ENCODE peak calls at places on chromosomes 6 and 20, in four cellular contexts. S is HepG2, C is WTC11, H is K562. L is an unnamed sample.

GRCh38 chr6:1864496-1864895 is 254.8 kb downstream of the FOXC1 start:
- DNase-seq in S (peak; percentile 28), C (no peak), H (no peak), L (no peak)

GRCh38 chr20:32524871-32525501 is 60.1 kb downstream of the NOL4L start:
- DNase-seq in S (no peak), C (no peak), H (no peak), L (no peak)

GRCh38 chr6:169859978-169860703 is 108.7 kb downstream of the ERMARD start:
- DNase-seq in S (no peak), C (no peak), H (no peak), L (no peak)

GRCh38 chr6:90195094-90195793 is 101.4 kb downstream of the BACH2 start:
- DNase-seq in S (no peak), C (no peak), H (no peak), L (no peak)

GRCh38 chr6:168226095-168226781 is 93.3 kb downstream of the DACT2 start:
- DNase-seq in S (no peak), C (no peak), H (no peak), L (no peak)

GRCh38 chr6:114033606-114034005 is 62.7 kb upstream of the HDAC2 start:
- DNase-seq in S (no peak), C (no peak), H (no peak), L (no peak)

GRCh38 chr6:154508573-154509375 is 1.7 kb downstream of the CNKSR3 start:
- DNase-seq in S (peak; percentile 92), C (no peak), H (peak; percentile 33), L (no peak)

GRCh38 chr20:5109276-5109675 is 10.5 kb downstream of the PCNA start:
- DNase-seq in S (no peak), C (no peak), H (no peak), L (no peak)

GRCh38 chr6:161094904-161095440 is 103.4 kb downstream of the MAP3K4 start:
- DNase-seq in S (no peak), C (no peak), H (peak; percentile 42), L (no peak)

GRCh38 chr6:100665041-100665380 is 200.3 kb upstream of the SIM1 start:
- DNase-seq in S (no peak), C (no peak), H (no peak), L (no peak)

GRCh38 chr6:135534773-135535380 is 37.3 kb upstream of the AHI1 start:
- DNase-seq in S (no peak), C (no peak), H (no peak), L (no peak)

GRCh38 chr6:163404825-163405265 is 9.7 kb upstream of the QKI start:
- DNase-seq in S (peak; percentile 55), C (no peak), H (no peak), L (no peak)

GRCh38 chr20:40265872-40266533 is 423.0 kb downstream of the MAFB start:
- DNase-seq in S (peak; percentile 35), C (peak; percentile 36), H (no peak), L (no peak)

GRCh38 chr6:166257911-166258318 is 50.3 kb downstream of the PRR18 start:
- DNase-seq in S (no peak), C (no peak), H (no peak), L (no peak)

GRCh38 chr6:99297415-99297814 is 52.1 kb downstream of the FAXC start:
- DNase-seq in S (no peak), C (no peak), H (no peak), L (no peak)

GRCh38 chr6:17490724-17491123 is 97.3 kb downstream of the CAP2 start:
- DNase-seq in S (no peak), C (no peak), H (no peak), L (no peak)

GRCh38 chr6:34370371-34370770 is 22.1 kb downstream of the NUDT3 start:
- DNase-seq in S (no peak), C (no peak), H (no peak), L (no peak)

GRCh38 chr20:4068708-4069107 is 53.4 kb upstream of the RNF24 start:
- DNase-seq in S (no peak), C (no peak), H (peak; percentile 65), L (no peak)

GRCh38 chr20:40815156-40816038 is 126.4 kb upstream of the MAFB start:
- DNase-seq in S (no peak), C (no peak), H (no peak), L (no peak)

GRCh38 chr6:79146426-79146825 is 68.4 kb upstream of the PHIP start:
- DNase-seq in S (no peak), C (no peak), H (no peak), L (no peak)

GRCh38 chr6:127367023-127367375 is 23.6 kb upstream of the ECHDC1 start:
- DNase-seq in S (no peak), C (no peak), H (no peak), L (peak; percentile 4)

GRCh38 chr6:132021552-132022375 is 70.6 kb upstream of the CCN2 start:
- DNase-seq in S (peak; percentile 96), C (no peak), H (no peak), L (peak; percentile 54)

GRCh38 chr20:60137657-60138245 is 179.5 kb downstream of the CDH26 start:
- DNase-seq in S (no peak), C (peak; percentile 42), H (peak; percentile 32), L (peak; percentile 23)

GRCh38 chr20:17611540-17612286 is 41.8 kb downstream of the DSTN start:
- DNase-seq in S (peak; percentile 65), C (peak; percentile 61), H (no peak), L (peak; percentile 31)

GRCh38 chr6:112636650-112637260 is 289.6 kb downstream of the RFPL4B start:
- DNase-seq in S (no peak), C (no peak), H (no peak), L (no peak)

GRCh38 chr20:60787264-60787663 is 464.8 kb upstream of the CDH4 start:
- DNase-seq in S (no peak), C (no peak), H (no peak), L (no peak)

GRCh38 chr20:5835234-5835845 is 85.1 kb downstream of the SHLD1 start:
- DNase-seq in S (peak; percentile 78), C (no peak), H (no peak), L (peak; percentile 54)

GRCh38 chr20:32153156-32153665 is 43.7 kb downstream of the TM9SF4 start:
- DNase-seq in S (no peak), C (no peak), H (no peak), L (no peak)

GRCh38 chr20:8161262-8162071 is 29.4 kb downstream of the PLCB1 start:
- DNase-seq in S (no peak), C (no peak), H (no peak), L (no peak)

GRCh38 chr6:132812756-132813172 is 1.6 kb upstream of the RPS12 start:
- DNase-seq in S (peak; percentile 13), C (no peak), H (no peak), L (no peak)

GRCh38 chr6:31057426-31058003 is 47.2 kb downstream of the MUC22 start:
- DNase-seq in S (no peak), C (no peak), H (no peak), L (no peak)

GRCh38 chr6:32087574-32088486 is 21.3 kb downstream of the TNXB start:
- DNase-seq in S (peak; percentile 82), C (peak; percentile 93), H (peak; percentile 93), L (peak; percentile 63)

GRCh38 chr6:55557176-55557575 is 21.8 kb downstream of the HMGCLL1 start:
- DNase-seq in S (no peak), C (no peak), H (no peak), L (no peak)

GRCh38 chr6:121694389-121695185 is 259.1 kb downstream of the GJA1 start:
- DNase-seq in S (no peak), C (no peak), H (no peak), L (no peak)

GRCh38 chr6:160226118-160226541 is 32.5 kb downstream of the SLC22A2 start:
- DNase-seq in S (no peak), C (no peak), H (no peak), L (no peak)

GRCh38 chr6:133632206-133632605 is 256.7 kb upstream of the TCF21 start:
- DNase-seq in S (no peak), C (no peak), H (no peak), L (no peak)

GRCh38 chr6:49110876-49111275 is 352.2 kb downstream of the MMUT start:
- DNase-seq in S (no peak), C (no peak), H (no peak), L (no peak)

GRCh38 chr20:774680-775057 is 6.4 kb upstream of the SLC52A3 start:
- DNase-seq in S (no peak), C (no peak), H (no peak), L (no peak)
- TF ChIP-seq NR3C1 in S (no peak), C (no peak), H (no peak), L (no peak)

DNA sequence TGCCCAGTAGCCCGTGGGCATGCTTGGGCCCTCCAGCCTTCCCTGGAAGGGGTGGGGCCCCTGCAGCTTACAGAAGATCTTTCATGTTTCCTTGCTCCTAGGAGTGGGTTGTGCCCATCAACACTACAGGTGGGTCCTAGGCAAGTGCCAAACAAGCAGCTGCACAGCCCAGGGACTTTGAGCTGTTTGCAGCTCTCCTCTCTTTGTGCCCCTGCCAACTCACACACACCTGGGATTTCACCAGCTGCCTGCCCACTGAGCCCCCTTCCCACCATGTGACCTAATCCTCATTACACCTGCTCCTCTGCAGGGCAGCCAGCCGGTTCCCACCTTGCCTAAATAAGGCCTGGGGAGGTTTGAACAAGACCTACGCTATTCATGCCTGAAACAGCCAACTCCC is 92.7 kb upstream of the SOX4 start:
- DNase-seq in S (no peak), C (no peak), H (no peak), L (no peak)
- TF ChIP-seq NR3C1 in S (no peak), C (no peak), H (no peak), L (no peak)

DNA sequence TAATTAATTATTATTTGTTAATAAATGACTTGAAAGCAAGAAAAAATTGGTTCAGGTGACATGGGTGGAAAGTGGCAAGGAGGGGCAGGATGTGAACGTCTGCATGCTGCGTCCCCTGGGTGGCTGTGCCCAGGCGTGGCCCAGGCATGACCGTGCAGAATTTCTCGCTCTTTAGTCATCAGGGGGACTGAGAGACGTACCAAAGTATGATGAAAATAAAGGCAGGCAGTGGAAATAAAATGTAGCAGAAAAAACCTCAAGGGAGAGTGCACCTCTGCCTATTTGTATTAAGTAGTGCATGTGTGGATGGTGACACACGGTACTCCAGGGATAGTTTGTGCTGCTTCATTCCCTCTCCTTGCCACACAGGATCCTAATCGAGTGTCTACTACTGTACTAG is 81.1 kb downstream of the ATP9A start:
- DNase-seq in S (no peak), C (no peak), H (no peak), L (peak; percentile 93)
- TF ChIP-seq NR3C1 in S (no peak), C (no peak), H (no peak), L (no peak)

GRCh38 chr20:62793757-62794006 is 2.6 kb upstream of the MRGBP start:
- DNase-seq in S (no peak), C (no peak), H (no peak), L (no peak)
- TF ChIP-seq NR3C1 in S (no peak), C (no peak), H (no peak), L (no peak)

GRCh38 chr6:155939253-155939652 is 483.6 kb upstream of the NOX3 start:
- DNase-seq in S (no peak), C (no peak), H (no peak), L (no peak)

GRCh38 chr6:155936551-155936950 is 480.9 kb upstream of the NOX3 start:
- DNase-seq in S (no peak), C (no peak), H (no peak), L (no peak)

GRCh38 chr6:155936127-155936526 is 480.5 kb upstream of the NOX3 start:
- DNase-seq in S (no peak), C (no peak), H (no peak), L (no peak)
- TF ChIP-seq NR3C1 in S (no peak), C (no peak), H (no peak), L (no peak)

L was measured in A549.